ENCODE peak calls at places on chromosomes 6 and 20, in ten cellular contexts. R is PC-3, J is A549, Q is lower lobe of right lung, P is omental fat pad, T is HFF-Myc, H is right lobe of liver, C is tibial nerve, D is HFFc6, N is GM20000. L is an unnamed sample.
A peak's percentile ranks its signal among the peaks of the same experiment; 100 is the strongest.

GRCh38 chr6:52990342-52990741 is 4.7 kb downstream of the GSTA4 start:
- DNase-seq in C (no peak), P (no peak), N (no peak), R (peak; percentile 90), T (no peak), H (no peak), D (peak; percentile 28), J (no peak), Q (no peak), L (no peak)

GRCh38 chr6:87902383-87902782 is 145.3 kb upstream of the SPACA1 start:
- DNase-seq in N (no peak), Q (no peak), J (no peak), H (no peak), R (no peak), C (no peak), T (no peak), P (no peak), D (no peak), L (no peak)

GRCh38 chr6:134863763-134864510 is 86.0 kb downstream of the ALDH8A1 start:
- DNase-seq in H (peak; percentile 69), R (no peak), Q (no peak), N (no peak), T (no peak), J (no peak), C (no peak), P (no peak), D (no peak), L (no peak)

GRCh38 chr6:89843070-89843469 is 13.4 kb downstream of the CASP8AP2 start:
- DNase-seq in Q (no peak), D (peak; percentile 16), J (no peak), C (no peak), P (no peak), R (peak; percentile 23), T (no peak), H (no peak), N (no peak), L (no peak)

GRCh38 chr20:10200329-10200728 is 18.3 kb upstream of the SNAP25 start:
- DNase-seq in Q (no peak), R (no peak), H (no peak), N (no peak), D (no peak), T (no peak), P (no peak), C (no peak), J (no peak), L (no peak)

GRCh38 chr20:59992531-59992930 is 34.3 kb downstream of the CDH26 start:
- DNase-seq in D (peak; percentile 30), T (no peak), H (no peak), N (no peak), P (no peak), R (peak; percentile 46), C (no peak), J (no peak), Q (no peak), L (no peak)

GRCh38 chr6:140684776-140685550 is 1310.5 kb upstream of the CITED2 start:
- DNase-seq in J (peak; percentile 8), Q (no peak), P (no peak), T (no peak), N (no peak), C (no peak), D (no peak), R (no peak), H (no peak), L (no peak)

GRCh38 chr6:33431880-33432541 is 12.1 kb downstream of the SYNGAP1 start:
- DNase-seq in R (no peak), C (no peak), N (no peak), D (no peak), Q (peak; percentile 39), P (no peak), J (no peak), T (no peak), H (no peak), L (no peak)

GRCh38 chr6:85670573-85670972 is 27.9 kb upstream of the SYNCRIP start:
- DNase-seq in C (no peak), P (no peak), R (peak; percentile 38), T (no peak), H (no peak), D (peak; percentile 29), J (no peak), N (no peak), Q (no peak), L (no peak)

GRCh38 chr20:50601511-50602431 is 89.6 kb downstream of the RIPOR3 start:
- DNase-seq in T (no peak), H (no peak), P (no peak), D (no peak), Q (no peak), N (no peak), R (no peak), C (no peak), J (no peak), L (no peak)

GRCh38 chr20:62898093-62898964 is 28.0 kb downstream of the DIDO1 start:
- DNase-seq in C (no peak), T (no peak), D (no peak), N (no peak), Q (peak; percentile 31), H (no peak), J (no peak), R (no peak), P (no peak), L (no peak)

GRCh38 chr20:3563548-3564177 is 92.8 kb downstream of the ATRN start:
- DNase-seq in J (peak; percentile 70), T (peak; percentile 36), Q (no peak), C (no peak), H (no peak), R (peak; percentile 73), P (no peak), D (peak; percentile 60), N (peak; percentile 23), L (no peak)

GRCh38 chr6:33977606-33978438 is 168.1 kb downstream of the GRM4 start:
- DNase-seq in D (no peak), P (no peak), T (no peak), N (no peak), C (no peak), J (no peak), H (peak; percentile 25), R (no peak), Q (no peak), L (peak; percentile 4)

GRCh38 chr20:16571333-16571732 is 1.9 kb downstream of the KIF16B start:
- DNase-seq in P (no peak), C (no peak), J (no peak), Q (no peak), H (no peak), R (no peak), N (no peak), D (no peak), T (no peak), L (no peak)

GRCh38 chr6:119669228-119669627 is 319.7 kb upstream of the MAN1A1 start:
- DNase-seq in P (no peak), N (no peak), Q (no peak), D (no peak), C (no peak), H (no peak), T (no peak), R (no peak), J (no peak), L (no peak)

GRCh38 chr6:56021943-56022342 is 146.6 kb upstream of the BMP5 start:
- DNase-seq in J (no peak), P (no peak), H (no peak), Q (no peak), C (no peak), T (no peak), D (no peak), N (no peak), R (peak; percentile 47), L (no peak)

DNA sequence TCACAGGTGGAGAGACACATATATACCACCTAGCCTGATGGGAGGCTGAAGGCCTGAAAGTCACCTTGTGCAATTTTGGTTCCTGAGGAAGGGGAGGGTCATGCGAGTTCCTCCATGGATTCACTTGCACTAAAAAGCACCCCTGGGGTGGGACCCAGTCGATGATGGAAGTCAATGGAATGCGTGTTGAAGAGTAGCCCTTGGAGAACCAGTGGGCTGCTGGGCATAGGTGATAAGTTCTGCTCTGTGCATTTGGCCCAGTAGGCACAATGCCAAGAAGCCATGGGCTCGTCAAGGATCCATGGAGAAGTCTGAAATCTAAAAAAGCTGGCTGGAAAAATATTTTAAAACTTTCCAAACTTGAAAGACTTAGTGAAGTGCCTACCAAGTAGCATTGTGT is 18.9 kb upstream of the SCRT2 start:
- DNase-seq in J (no peak), D (no peak), N (no peak), T (no peak), Q (no peak), P (no peak), R (no peak), H (no peak), C (no peak), L (no peak)
- TF ChIP-seq CTCF in J (no peak), D (no peak), N (no peak), T (no peak), Q (no peak), P (no peak), R (no peak), H (no peak), C (no peak), L (no peak)

DNA sequence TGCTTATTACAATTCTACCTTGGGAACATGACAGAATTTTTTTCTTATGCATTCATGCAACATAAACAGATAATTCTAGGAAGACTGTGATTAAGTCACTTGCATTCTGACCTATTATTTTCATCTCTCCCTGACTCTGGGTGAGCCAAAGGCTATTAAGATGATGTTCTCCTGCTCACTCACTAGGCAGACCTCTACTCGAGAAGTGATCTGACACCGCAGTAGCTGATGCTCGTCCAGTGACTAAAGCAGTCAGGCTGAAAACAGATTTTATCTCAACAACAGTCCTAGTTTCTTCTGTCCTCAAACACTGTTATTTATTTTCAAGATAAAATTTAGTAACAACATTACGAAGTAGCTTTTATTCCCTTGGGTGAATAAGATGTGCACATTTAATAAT is 17.3 kb downstream of the NAA20 start:
- DNase-seq in R (no peak), C (no peak), P (no peak), H (no peak), N (no peak), D (no peak), T (no peak), Q (no peak), J (no peak), L (no peak)
- TF ChIP-seq CTCF in R (no peak), C (no peak), P (no peak), H (no peak), N (no peak), D (no peak), T (no peak), Q (no peak), J (no peak), L (no peak)

DNA sequence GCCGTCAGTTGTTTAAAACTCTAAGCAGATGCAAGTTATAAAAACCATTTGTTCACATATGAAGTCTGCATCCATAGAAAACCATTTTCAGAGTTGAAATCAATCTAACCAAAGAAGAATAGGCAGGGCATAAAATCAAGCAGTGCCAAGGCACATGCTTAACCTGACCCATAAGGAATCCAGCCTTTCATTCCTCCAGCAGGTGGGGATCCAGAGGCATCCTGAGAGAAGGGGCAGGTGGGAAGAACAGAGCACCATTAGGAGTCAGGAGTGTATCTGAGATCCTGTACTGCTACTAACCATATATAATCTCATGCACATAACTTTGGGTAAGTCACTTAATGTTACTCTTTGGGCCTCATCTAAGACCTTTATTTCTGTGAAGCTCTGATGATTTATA is 29.4 kb upstream of the FOXO3 start:
- DNase-seq in N (no peak), T (no peak), C (no peak), P (no peak), R (peak; percentile 21), D (no peak), Q (no peak), H (no peak), J (no peak), L (no peak)
- TF ChIP-seq CTCF in N (no peak), T (no peak), C (no peak), P (no peak), R (no peak), D (peak; percentile 8), Q (no peak), H (no peak), J (no peak), L (no peak)

GRCh38 chr20:38726849-38727601 is 2.7 kb downstream of the SLC32A1 start:
- DNase-seq in C (no peak), N (peak; percentile 62), H (no peak), P (no peak), T (no peak), Q (no peak), J (no peak), D (no peak), R (no peak), L (peak; percentile 38)
- TF ChIP-seq CTCF in C (no peak), N (no peak), H (no peak), P (no peak), T (peak; percentile 59), Q (no peak), J (no peak), D (peak; percentile 35), R (peak; percentile 45), L (peak; percentile 39)